ENCODE peak calls at places on chromosomes 5 and 9, in eight cellular contexts. Y is mammary epithelial cell; M is uterus; V is GM12878; I is tibial artery; K is A549; S is CD8-positive, alpha-beta T cell; Q is cardiac muscle cell. O is an unnamed sample.

GRCh38 chr5:5179597-5179996 is 39.5 kb downstream of the ADAMTS16 start:
- DNase-seq in K (no peak), V (no peak), Q (no peak), S (no peak), I (no peak), Y (no peak), M (no peak), O (no peak)

GRCh38 chr9:90659626-90660364 is 17.2 kb upstream of the DIRAS2 start:
- DNase-seq in V (no peak), Y (peak), I (no peak), K (no peak), S (no peak), M (no peak), Q (no peak), O (no peak)

GRCh38 chr9:126343271-126343700 is 16.7 kb downstream of the MVB12B start:
- DNase-seq in Y (no peak), Q (no peak), I (no peak), K (no peak), S (no peak), V (no peak), M (no peak), O (no peak)

GRCh38 chr5:28523887-28524637 is 1485.7 kb upstream of the CDH9 start:
- DNase-seq in I (no peak), K (no peak), Q (no peak), M (no peak), Y (peak), S (no peak), V (no peak), O (no peak)

GRCh38 chr5:15702102-15702501 is 202.1 kb downstream of the FBXL7 start:
- DNase-seq in Q (no peak), I (no peak), S (no peak), V (no peak), K (no peak), Y (no peak), M (no peak), O (no peak)

GRCh38 chr5:149274964-149275363 is 3.3 kb downstream of the AFAP1L1 start:
- DNase-seq in M (no peak), V (no peak), K (no peak), I (no peak), Q (no peak), Y (peak), S (no peak), O (no peak)

GRCh38 chr5:2738700-2739359 is 12.6 kb downstream of the IRX2 start:
- DNase-seq in I (no peak), K (no peak), Y (no peak), M (no peak), V (no peak), Q (no peak), S (no peak), O (peak)

GRCh38 chr5:5317976-5318375 is 104.5 kb upstream of the ICE1 start:
- DNase-seq in S (no peak), Q (no peak), I (no peak), Y (no peak), V (no peak), M (no peak), K (no peak), O (no peak)

GRCh38 chr5:173567548-173567947 is 48.9 kb downstream of the BOD1 start:
- DNase-seq in M (no peak), I (no peak), Y (peak), Q (no peak), S (no peak), K (no peak), V (no peak), O (no peak)

GRCh38 chr5:142506756-142507155 is 179.1 kb downstream of the FGF1 start:
- DNase-seq in M (no peak), V (no peak), Y (no peak), Q (no peak), S (no peak), K (no peak), I (no peak), O (no peak)

GRCh38 chr9:113888361-113888760 is 12.3 kb downstream of the ZNF618 start:
- DNase-seq in M (no peak), I (no peak), Q (no peak), K (no peak), Y (no peak), S (no peak), V (no peak), O (no peak)

GRCh38 chr5:27125856-27126255 is 87.5 kb upstream of the CDH9 start:
- DNase-seq in Q (peak), Y (no peak), I (no peak), M (no peak), K (no peak), S (no peak), V (no peak), O (no peak)

GRCh38 chr5:139769477-139769876 is 26.1 kb upstream of the PSD2 start:
- DNase-seq in S (no peak), Y (no peak), V (no peak), I (no peak), Q (no peak), K (no peak), M (no peak), O (no peak)

GRCh38 chr5:53987091-53987490 is 323.3 kb downstream of the ARL15 start:
- DNase-seq in Q (no peak), I (no peak), M (no peak), V (no peak), K (no peak), Y (no peak), S (no peak), O (no peak)

GRCh38 chr9:34514401-34514800 is 8.4 kb downstream of the ENHO start:
- DNase-seq in I (no peak), Q (no peak), V (no peak), Y (no peak), S (no peak), K (no peak), M (no peak), O (no peak)

GRCh38 chr5:130316971-130317421 is 412.7 kb downstream of the CHSY3 start:
- DNase-seq in Y (no peak), S (no peak), V (no peak), M (no peak), I (no peak), K (no peak), Q (no peak), O (no peak)

GRCh38 chr9:97502222-97502983 is 937 bp downstream of the TMOD1 start:
- DNase-seq in M (no peak), V (no peak), I (no peak), S (no peak), Q (peak), Y (no peak), K (no peak), O (no peak)

GRCh38 chr9:123065191-123065590 is 31.7 kb downstream of the GPR21 start:
- DNase-seq in V (no peak), Y (no peak), I (no peak), Q (no peak), K (no peak), M (no peak), S (no peak), O (no peak)

GRCh38 chr5:134122530-134122929 is 8.0 kb downstream of the TCF7 start:
- DNase-seq in M (no peak), I (no peak), S (peak), Q (no peak), K (no peak), V (no peak), Y (no peak), O (no peak)

GRCh38 chr5:61320860-61321259 is 11.2 kb upstream of the ZSWIM6 start:
- DNase-seq in V (no peak), Y (no peak), I (no peak), S (no peak), M (no peak), Q (no peak), K (no peak), O (no peak)

GRCh38 chr5:3277590-3278196 is 317.9 kb upstream of the IRX1 start:
- DNase-seq in V (no peak), I (no peak), K (no peak), S (no peak), Q (no peak), M (no peak), Y (no peak), O (no peak)

GRCh38 chr9:106287108-106287631 is 575.8 kb upstream of the ZNF462 start:
- DNase-seq in M (no peak), K (no peak), Q (no peak), I (no peak), S (no peak), V (no peak), Y (peak), O (no peak)

GRCh38 chr9:114284316-114285060 is 38.4 kb upstream of the ORM1 start:
- DNase-seq in V (no peak), Q (no peak), Y (no peak), S (no peak), I (no peak), M (peak), K (no peak), O (peak)

GRCh38 chr5:150619359-150620230 is 20.9 kb upstream of the SYNPO start:
- DNase-seq in K (no peak), I (peak), S (no peak), V (no peak), Y (no peak), M (peak), Q (no peak), O (peak)

GRCh38 chr5:61313960-61314681 is 17.9 kb upstream of the ZSWIM6 start:
- DNase-seq in M (no peak), I (peak), S (no peak), Y (peak), V (no peak), Q (no peak), K (no peak), O (peak)

GRCh38 chr9:33475357-33475756 is 1.6 kb upstream of the NOL6 start:
- DNase-seq in V (no peak), Y (no peak), Q (no peak), I (no peak), S (no peak), K (no peak), M (no peak), O (no peak)

GRCh38 chr9:113269871-113270270 is 5.5 kb downstream of the CDC26 start:
- DNase-seq in S (no peak), Y (no peak), V (no peak), K (no peak), Q (no peak), I (no peak), M (no peak), O (no peak)

GRCh38 chr9:13322828-13323550 is 43.5 kb upstream of the MPDZ start:
- DNase-seq in K (no peak), M (peak), Q (no peak), I (no peak), S (no peak), V (no peak), Y (peak), O (no peak)

GRCh38 chr9:131889437-131890244 is 149.8 kb upstream of the RAPGEF1 start:
- DNase-seq in V (no peak), S (no peak), I (no peak), M (no peak), Y (no peak), K (no peak), Q (no peak), O (no peak)

GRCh38 chr5:148145916-148146315 is 22.4 kb upstream of the SPINK14 start:
- DNase-seq in M (no peak), Y (peak), S (no peak), Q (peak), K (no peak), V (no peak), I (no peak), O (no peak)

GRCh38 chr5:40578501-40579451 is 100.9 kb upstream of the PTGER4 start:
- DNase-seq in Y (no peak), K (no peak), S (no peak), Q (no peak), V (peak), I (no peak), M (no peak), O (no peak)

GRCh38 chr5:69512740-69513260 is 20.2 kb downstream of the OCLN start:
- DNase-seq in Y (peak), V (no peak), M (no peak), S (no peak), K (no peak), Q (no peak), I (no peak), O (no peak)

GRCh38 chr5:67291066-67291465 is 94.5 kb upstream of the CD180 start:
- DNase-seq in S (no peak), I (no peak), M (no peak), K (no peak), V (no peak), Q (no peak), Y (no peak), O (no peak)

GRCh38 chr5:31366941-31367340 is 165.0 kb downstream of the DROSHA start:
- DNase-seq in M (no peak), Y (no peak), S (no peak), V (no peak), Q (no peak), I (no peak), K (no peak), O (no peak)

GRCh38 chr5:114924784-114925183 is 244.9 kb downstream of the TRIM36 start:
- DNase-seq in Q (no peak), V (no peak), I (no peak), M (no peak), S (no peak), Y (no peak), K (no peak), O (no peak)

GRCh38 chr9:133991211-133991921 is 758 bp downstream of the VAV2 start:
- DNase-seq in V (no peak), M (no peak), S (no peak), Q (no peak), K (no peak), I (no peak), Y (peak), O (no peak)

GRCh38 chr5:43483210-43484048 is at the start of gene TMEM267:
- DNase-seq in M (peak), Y (peak), K (peak), S (peak), Q (peak), V (peak), I (peak), O (peak)
- H3K4me3 ChIP-seq in M (peak), Y (peak), K (peak), S (peak), Q (peak), V (peak), I (peak), O (peak)

GRCh38 chr5:177023247-177023703 is 779 bp downstream of the ZNF346 start:
- DNase-seq in S (peak), K (peak), I (no peak), Y (peak), Q (peak), M (no peak), V (no peak), O (peak)
- TF ChIP-seq CTCF in S (no peak), K (no peak), I (no peak), Y (no peak), Q (no peak), M (no peak), V (no peak), O (no peak)

GRCh38 chr5:56352808-56353590 is 119.9 kb upstream of the ANKRD55 start:
- DNase-seq in I (no peak), M (no peak), S (no peak), Y (no peak), Q (no peak), K (no peak), V (no peak), O (no peak)
- H3K27ac ChIP-seq in I (no peak), M (peak), S (no peak), Y (no peak), Q (no peak), K (peak), V (no peak), O (no peak)

GRCh38 chr5:160166069-160166972 is 47.1 kb upstream of the PWWP2A start:
- DNase-seq in S (no peak), V (no peak), Y (no peak), K (no peak), M (no peak), I (no peak), Q (no peak), O (no peak)
- H3K4me3 ChIP-seq in S (no peak), V (no peak), Y (no peak), K (no peak), M (no peak), I (no peak), Q (no peak), O (peak)

GRCh38 chr9:99905833-99906402 is 536 bp upstream of the STX17 start:
- DNase-seq in K (no peak), Y (peak), I (no peak), Q (no peak), V (no peak), M (no peak), S (no peak), O (no peak)

GRCh38 chr9:99916650-99917049 is 10.2 kb downstream of the STX17 start:
- DNase-seq in I (no peak), Q (no peak), S (no peak), Y (no peak), K (no peak), V (no peak), M (no peak), O (no peak)

GRCh38 chr9:99906403-99907207 is at the start of gene STX17:
- DNase-seq in Q (peak), Y (peak), K (peak), V (peak), I (peak), S (peak), M (peak), O (peak)

GRCh38 chr9:99907208-99907532 is 716 bp downstream of the STX17 start:
- DNase-seq in M (no peak), S (no peak), Y (no peak), V (no peak), I (no peak), Q (no peak), K (no peak), O (no peak)

GRCh38 chr9:99911600-99911999 is 5.1 kb downstream of the STX17 start:
- DNase-seq in I (no peak), V (no peak), K (no peak), Q (no peak), S (no peak), Y (no peak), M (no peak), O (no peak)
- TF ChIP-seq CTCF in I (no peak), V (no peak), K (no peak), Q (no peak), S (no peak), Y (no peak), M (no peak), O (no peak)

GRCh38 chr5:110736763-110737162 is 2.0 kb upstream of the SLC25A46 start:
- DNase-seq in V (no peak), S (no peak), I (no peak), Y (no peak), Q (no peak), M (no peak), K (no peak), O (no peak)

GRCh38 chr5:110738812-110739651 is at the start of gene SLC25A46:
- DNase-seq in V (peak), M (peak), Q (peak), K (peak), Y (peak), S (peak), I (peak), O (peak)

GRCh38 chr5:110734101-110734500 is 4.7 kb upstream of the SLC25A46 start:
- DNase-seq in S (no peak), Q (no peak), V (no peak), M (no peak), K (no peak), Y (no peak), I (no peak), O (no peak)

GRCh38 chr5:110735545-110735944 is 3.3 kb upstream of the SLC25A46 start:
- DNase-seq in M (no peak), V (no peak), Q (no peak), I (no peak), Y (no peak), K (no peak), S (no peak), O (no peak)

GRCh38 chr5:110738503-110738811 is 350 bp upstream of the SLC25A46 start:
- DNase-seq in I (no peak), M (no peak), Q (no peak), S (peak), Y (no peak), V (no peak), K (peak), O (no peak)
- H3K27ac ChIP-seq in I (peak), M (peak), Q (peak), S (peak), Y (peak), V (peak), K (peak), O (peak)

DNA sequence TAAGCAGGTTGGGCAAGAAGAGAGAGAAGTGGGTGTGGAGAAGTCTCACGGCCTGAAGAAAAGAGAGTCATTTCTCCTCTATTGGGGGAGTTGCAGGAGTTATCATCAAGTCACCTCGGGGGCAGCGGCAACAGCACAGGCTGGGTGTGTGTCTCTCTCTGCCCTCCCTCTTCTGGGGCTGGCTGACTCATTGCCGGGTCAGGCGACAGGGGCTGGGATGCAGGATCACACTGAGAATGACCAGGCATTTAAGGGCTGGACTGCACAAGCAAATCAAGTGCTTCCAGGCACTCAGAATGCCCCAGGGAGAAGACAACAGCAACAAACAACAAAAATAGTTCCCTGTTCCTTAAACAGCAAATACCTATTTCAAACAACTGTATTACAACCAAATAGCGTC is 6.3 kb upstream of the EQTN start:
- DNase-seq in Y (no peak), I (no peak), V (no peak), M (no peak), S (no peak), K (peak), Q (peak), O (no peak)
- H3K4me3 ChIP-seq in Y (no peak), I (no peak), V (no peak), M (no peak), S (no peak), K (no peak), Q (no peak), O (no peak)

DNA sequence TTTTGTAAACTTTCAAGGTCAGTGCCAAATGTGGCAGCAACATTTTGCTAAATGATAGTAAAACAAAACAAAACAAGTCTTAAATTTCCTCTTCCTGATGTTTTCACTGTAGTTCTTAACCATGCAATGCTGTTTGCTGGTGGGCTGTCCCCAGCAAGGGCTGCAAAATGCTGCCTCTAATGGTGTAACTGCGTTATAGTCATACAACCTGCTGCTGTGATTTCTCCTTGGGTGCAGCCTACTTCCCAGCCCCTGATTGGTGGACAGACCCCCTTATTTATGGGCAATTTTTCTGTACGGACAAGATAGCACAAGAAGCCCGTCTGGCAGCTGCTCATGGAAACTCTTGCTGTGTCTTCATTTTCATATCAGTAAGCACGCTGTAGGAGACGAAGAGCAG is 26.6 kb upstream of the PIP5K1B start:
- DNase-seq in V (no peak), I (no peak), S (no peak), Y (no peak), Q (peak), K (no peak), M (peak), O (no peak)
- TF ChIP-seq CTCF in V (peak), I (no peak), S (no peak), Y (no peak), Q (peak), K (no peak), M (peak), O (no peak)